ENCODE peak calls at places on chromosomes 2 and 18, in nine cellular contexts. One of them, this sample, is unnamed.

GRCh38 chr18:6994053-6994452 is 123.5 kb downstream of the LAMA1 start:
- DNase-seq in ELR: no peak
- DNase-seq in putamen: no peak
- DNase-seq in CD8-positive, alpha-beta T cell: no peak
- DNase-seq in mucosa of descending colon: no peak
- DNase-seq in choroid plexus epithelial cell: peak
- DNase-seq in activated CD4-positive, alpha-beta T cell treated with anti-CD3 and anti-CD28 coated beads, Interleukin-2, amount 50 U/mL, for 1 hour: no peak
- DNase-seq in midbrain: no peak
- DNase-seq in heart right ventricle: no peak
- DNase-seq in this sample: no peak

GRCh38 chr2:126650994-126651393 is 5.0 kb upstream of the GYPC start:
- DNase-seq in ELR: no peak
- DNase-seq in putamen: no peak
- DNase-seq in CD8-positive, alpha-beta T cell: no peak
- DNase-seq in mucosa of descending colon: no peak
- DNase-seq in choroid plexus epithelial cell: no peak
- DNase-seq in activated CD4-positive, alpha-beta T cell treated with anti-CD3 and anti-CD28 coated beads, Interleukin-2, amount 50 U/mL, for 1 hour: no peak
- DNase-seq in midbrain: no peak
- DNase-seq in heart right ventricle: peak
- DNase-seq in this sample: no peak

GRCh38 chr18:26765498-26765897 is 100.0 kb downstream of the AQP4 start:
- DNase-seq in ELR: no peak
- DNase-seq in putamen: no peak
- DNase-seq in CD8-positive, alpha-beta T cell: no peak
- DNase-seq in mucosa of descending colon: no peak
- DNase-seq in choroid plexus epithelial cell: no peak
- DNase-seq in activated CD4-positive, alpha-beta T cell treated with anti-CD3 and anti-CD28 coated beads, Interleukin-2, amount 50 U/mL, for 1 hour: no peak
- DNase-seq in midbrain: no peak
- DNase-seq in heart right ventricle: no peak
- DNase-seq in this sample: no peak

GRCh38 chr2:112001942-112002341 is 53.1 kb upstream of the TMEM87B start:
- DNase-seq in ELR: no peak
- DNase-seq in putamen: no peak
- DNase-seq in CD8-positive, alpha-beta T cell: no peak
- DNase-seq in mucosa of descending colon: no peak
- DNase-seq in choroid plexus epithelial cell: no peak
- DNase-seq in activated CD4-positive, alpha-beta T cell treated with anti-CD3 and anti-CD28 coated beads, Interleukin-2, amount 50 U/mL, for 1 hour: no peak
- DNase-seq in midbrain: no peak
- DNase-seq in heart right ventricle: no peak
- DNase-seq in this sample: no peak

GRCh38 chr2:157182834-157183396 is 74.6 kb upstream of the GALNT5 start:
- DNase-seq in ELR: peak
- DNase-seq in putamen: no peak
- DNase-seq in CD8-positive, alpha-beta T cell: no peak
- DNase-seq in mucosa of descending colon: no peak
- DNase-seq in choroid plexus epithelial cell: peak
- DNase-seq in activated CD4-positive, alpha-beta T cell treated with anti-CD3 and anti-CD28 coated beads, Interleukin-2, amount 50 U/mL, for 1 hour: no peak
- DNase-seq in midbrain: no peak
- DNase-seq in heart right ventricle: no peak
- DNase-seq in this sample: no peak

GRCh38 chr2:226524381-226524843 is 275.2 kb downstream of the IRS1 start:
- DNase-seq in ELR: peak
- DNase-seq in putamen: no peak
- DNase-seq in CD8-positive, alpha-beta T cell: no peak
- DNase-seq in mucosa of descending colon: no peak
- DNase-seq in choroid plexus epithelial cell: peak
- DNase-seq in activated CD4-positive, alpha-beta T cell treated with anti-CD3 and anti-CD28 coated beads, Interleukin-2, amount 50 U/mL, for 1 hour: no peak
- DNase-seq in midbrain: no peak
- DNase-seq in heart right ventricle: no peak
- DNase-seq in this sample: no peak

GRCh38 chr2:57278451-57278850 is 768.2 kb upstream of the VRK2 start:
- DNase-seq in ELR: peak
- DNase-seq in putamen: no peak
- DNase-seq in CD8-positive, alpha-beta T cell: no peak
- DNase-seq in mucosa of descending colon: no peak
- DNase-seq in choroid plexus epithelial cell: no peak
- DNase-seq in activated CD4-positive, alpha-beta T cell treated with anti-CD3 and anti-CD28 coated beads, Interleukin-2, amount 50 U/mL, for 1 hour: no peak
- DNase-seq in midbrain: no peak
- DNase-seq in heart right ventricle: no peak
- DNase-seq in this sample: no peak

GRCh38 chr2:20454036-20454981 is 7.4 kb downstream of the RHOB start:
- DNase-seq in ELR: no peak
- DNase-seq in putamen: no peak
- DNase-seq in CD8-positive, alpha-beta T cell: no peak
- DNase-seq in mucosa of descending colon: no peak
- DNase-seq in choroid plexus epithelial cell: no peak
- DNase-seq in activated CD4-positive, alpha-beta T cell treated with anti-CD3 and anti-CD28 coated beads, Interleukin-2, amount 50 U/mL, for 1 hour: no peak
- DNase-seq in midbrain: no peak
- DNase-seq in heart right ventricle: no peak
- DNase-seq in this sample: no peak

GRCh38 chr2:12547771-12548170 is 169.0 kb upstream of the TRIB2 start:
- DNase-seq in ELR: no peak
- DNase-seq in putamen: no peak
- DNase-seq in CD8-positive, alpha-beta T cell: no peak
- DNase-seq in mucosa of descending colon: no peak
- DNase-seq in choroid plexus epithelial cell: no peak
- DNase-seq in activated CD4-positive, alpha-beta T cell treated with anti-CD3 and anti-CD28 coated beads, Interleukin-2, amount 50 U/mL, for 1 hour: no peak
- DNase-seq in midbrain: no peak
- DNase-seq in heart right ventricle: no peak
- DNase-seq in this sample: no peak

GRCh38 chr18:51077217-51077616 is 47.2 kb downstream of the SMAD4 start:
- DNase-seq in ELR: peak
- DNase-seq in putamen: no peak
- DNase-seq in CD8-positive, alpha-beta T cell: no peak
- DNase-seq in mucosa of descending colon: no peak
- DNase-seq in choroid plexus epithelial cell: peak
- DNase-seq in activated CD4-positive, alpha-beta T cell treated with anti-CD3 and anti-CD28 coated beads, Interleukin-2, amount 50 U/mL, for 1 hour: no peak
- DNase-seq in midbrain: no peak
- DNase-seq in heart right ventricle: no peak
- DNase-seq in this sample: no peak

GRCh38 chr2:210768329-210768910 is 212.0 kb downstream of the CPS1 start:
- DNase-seq in ELR: no peak
- DNase-seq in putamen: peak
- DNase-seq in CD8-positive, alpha-beta T cell: no peak
- DNase-seq in mucosa of descending colon: no peak
- DNase-seq in choroid plexus epithelial cell: no peak
- DNase-seq in activated CD4-positive, alpha-beta T cell treated with anti-CD3 and anti-CD28 coated beads, Interleukin-2, amount 50 U/mL, for 1 hour: no peak
- DNase-seq in midbrain: no peak
- DNase-seq in heart right ventricle: no peak
- DNase-seq in this sample: no peak

GRCh38 chr18:12021596-12021995 is 40.3 kb downstream of the IMPA2 start:
- DNase-seq in ELR: no peak
- DNase-seq in putamen: no peak
- DNase-seq in CD8-positive, alpha-beta T cell: no peak
- DNase-seq in mucosa of descending colon: no peak
- DNase-seq in choroid plexus epithelial cell: no peak
- DNase-seq in activated CD4-positive, alpha-beta T cell treated with anti-CD3 and anti-CD28 coated beads, Interleukin-2, amount 50 U/mL, for 1 hour: no peak
- DNase-seq in midbrain: no peak
- DNase-seq in heart right ventricle: no peak
- DNase-seq in this sample: no peak

GRCh38 chr2:100563407-100564247 is 834 bp downstream of the PDCL3 start:
- DNase-seq in ELR: peak
- DNase-seq in putamen: no peak
- DNase-seq in CD8-positive, alpha-beta T cell: no peak
- DNase-seq in mucosa of descending colon: peak
- DNase-seq in choroid plexus epithelial cell: no peak
- DNase-seq in activated CD4-positive, alpha-beta T cell treated with anti-CD3 and anti-CD28 coated beads, Interleukin-2, amount 50 U/mL, for 1 hour: no peak
- DNase-seq in midbrain: peak
- DNase-seq in heart right ventricle: no peak
- DNase-seq in this sample: no peak

GRCh38 chr18:63399300-63399699 is 23.0 kb downstream of the VPS4B start:
- DNase-seq in ELR: no peak
- DNase-seq in putamen: no peak
- DNase-seq in CD8-positive, alpha-beta T cell: no peak
- DNase-seq in mucosa of descending colon: no peak
- DNase-seq in choroid plexus epithelial cell: no peak
- DNase-seq in activated CD4-positive, alpha-beta T cell treated with anti-CD3 and anti-CD28 coated beads, Interleukin-2, amount 50 U/mL, for 1 hour: no peak
- DNase-seq in midbrain: no peak
- DNase-seq in heart right ventricle: no peak
- DNase-seq in this sample: no peak

GRCh38 chr18:62999392-62999791 is 284.1 kb downstream of the PHLPP1 start:
- DNase-seq in ELR: no peak
- DNase-seq in putamen: peak
- DNase-seq in CD8-positive, alpha-beta T cell: no peak
- DNase-seq in mucosa of descending colon: peak
- DNase-seq in choroid plexus epithelial cell: peak
- DNase-seq in activated CD4-positive, alpha-beta T cell treated with anti-CD3 and anti-CD28 coated beads, Interleukin-2, amount 50 U/mL, for 1 hour: no peak
- DNase-seq in midbrain: peak
- DNase-seq in heart right ventricle: peak
- DNase-seq in this sample: peak

GRCh38 chr2:69517410-69517809 is 80.2 kb upstream of the NFU1 start:
- DNase-seq in ELR: no peak
- DNase-seq in putamen: no peak
- DNase-seq in CD8-positive, alpha-beta T cell: no peak
- DNase-seq in mucosa of descending colon: no peak
- DNase-seq in choroid plexus epithelial cell: peak
- DNase-seq in activated CD4-positive, alpha-beta T cell treated with anti-CD3 and anti-CD28 coated beads, Interleukin-2, amount 50 U/mL, for 1 hour: no peak
- DNase-seq in midbrain: no peak
- DNase-seq in heart right ventricle: no peak
- DNase-seq in this sample: no peak

GRCh38 chr2:239589270-239589825 is 188.5 kb upstream of the HDAC4 start:
- DNase-seq in ELR: no peak
- DNase-seq in putamen: no peak
- DNase-seq in CD8-positive, alpha-beta T cell: no peak
- DNase-seq in mucosa of descending colon: peak
- DNase-seq in choroid plexus epithelial cell: no peak
- DNase-seq in activated CD4-positive, alpha-beta T cell treated with anti-CD3 and anti-CD28 coated beads, Interleukin-2, amount 50 U/mL, for 1 hour: no peak
- DNase-seq in midbrain: no peak
- DNase-seq in heart right ventricle: no peak
- DNase-seq in this sample: no peak

GRCh38 chr18:3985664-3986063 is 469.4 kb downstream of the DLGAP1 start:
- DNase-seq in ELR: peak
- DNase-seq in putamen: no peak
- DNase-seq in CD8-positive, alpha-beta T cell: no peak
- DNase-seq in mucosa of descending colon: no peak
- DNase-seq in choroid plexus epithelial cell: peak
- DNase-seq in activated CD4-positive, alpha-beta T cell treated with anti-CD3 and anti-CD28 coated beads, Interleukin-2, amount 50 U/mL, for 1 hour: no peak
- DNase-seq in midbrain: no peak
- DNase-seq in heart right ventricle: no peak
- DNase-seq in this sample: no peak

GRCh38 chr2:235883675-235884074 is 284.5 kb downstream of the GBX2 start:
- DNase-seq in ELR: no peak
- DNase-seq in putamen: no peak
- DNase-seq in CD8-positive, alpha-beta T cell: no peak
- DNase-seq in mucosa of descending colon: no peak
- DNase-seq in choroid plexus epithelial cell: no peak
- DNase-seq in activated CD4-positive, alpha-beta T cell treated with anti-CD3 and anti-CD28 coated beads, Interleukin-2, amount 50 U/mL, for 1 hour: no peak
- DNase-seq in midbrain: no peak
- DNase-seq in heart right ventricle: no peak
- DNase-seq in this sample: no peak

GRCh38 chr2:216660496-216660895 is 27.3 kb downstream of the IGFBP2 start:
- DNase-seq in ELR: no peak
- DNase-seq in putamen: no peak
- DNase-seq in CD8-positive, alpha-beta T cell: no peak
- DNase-seq in mucosa of descending colon: no peak
- DNase-seq in choroid plexus epithelial cell: no peak
- DNase-seq in activated CD4-positive, alpha-beta T cell treated with anti-CD3 and anti-CD28 coated beads, Interleukin-2, amount 50 U/mL, for 1 hour: no peak
- DNase-seq in midbrain: no peak
- DNase-seq in heart right ventricle: no peak
- DNase-seq in this sample: no peak

GRCh38 chr2:28544915-28545589 is 49.2 kb downstream of the PLB1 start:
- DNase-seq in ELR: peak
- DNase-seq in putamen: no peak
- DNase-seq in CD8-positive, alpha-beta T cell: no peak
- DNase-seq in mucosa of descending colon: peak
- DNase-seq in choroid plexus epithelial cell: no peak
- DNase-seq in activated CD4-positive, alpha-beta T cell treated with anti-CD3 and anti-CD28 coated beads, Interleukin-2, amount 50 U/mL, for 1 hour: no peak
- DNase-seq in midbrain: no peak
- DNase-seq in heart right ventricle: no peak
- DNase-seq in this sample: no peak

GRCh38 chr2:102359527-102359926 is 3.9 kb downstream of the IL18R1 start:
- DNase-seq in ELR: no peak
- DNase-seq in putamen: no peak
- DNase-seq in CD8-positive, alpha-beta T cell: no peak
- DNase-seq in mucosa of descending colon: no peak
- DNase-seq in choroid plexus epithelial cell: peak
- DNase-seq in activated CD4-positive, alpha-beta T cell treated with anti-CD3 and anti-CD28 coated beads, Interleukin-2, amount 50 U/mL, for 1 hour: no peak
- DNase-seq in midbrain: no peak
- DNase-seq in heart right ventricle: no peak
- DNase-seq in this sample: no peak

GRCh38 chr2:8796878-8797550 is 40.4 kb downstream of the KIDINS220 start:
- DNase-seq in ELR: no peak
- DNase-seq in putamen: no peak
- DNase-seq in CD8-positive, alpha-beta T cell: no peak
- DNase-seq in mucosa of descending colon: no peak
- DNase-seq in choroid plexus epithelial cell: no peak
- DNase-seq in activated CD4-positive, alpha-beta T cell treated with anti-CD3 and anti-CD28 coated beads, Interleukin-2, amount 50 U/mL, for 1 hour: no peak
- DNase-seq in midbrain: no peak
- DNase-seq in heart right ventricle: no peak
- DNase-seq in this sample: no peak

GRCh38 chr2:16615687-16616615 is 49.7 kb downstream of the CYRIA start:
- DNase-seq in ELR: no peak
- DNase-seq in putamen: peak
- DNase-seq in CD8-positive, alpha-beta T cell: no peak
- DNase-seq in mucosa of descending colon: no peak
- DNase-seq in choroid plexus epithelial cell: no peak
- DNase-seq in activated CD4-positive, alpha-beta T cell treated with anti-CD3 and anti-CD28 coated beads, Interleukin-2, amount 50 U/mL, for 1 hour: no peak
- DNase-seq in midbrain: peak
- DNase-seq in heart right ventricle: peak
- DNase-seq in this sample: peak

GRCh38 chr2:39099820-39100728 is 20.8 kb downstream of the SOS1 start:
- DNase-seq in ELR: peak
- DNase-seq in putamen: no peak
- DNase-seq in CD8-positive, alpha-beta T cell: no peak
- DNase-seq in mucosa of descending colon: no peak
- DNase-seq in choroid plexus epithelial cell: peak
- DNase-seq in activated CD4-positive, alpha-beta T cell treated with anti-CD3 and anti-CD28 coated beads, Interleukin-2, amount 50 U/mL, for 1 hour: no peak
- DNase-seq in midbrain: no peak
- DNase-seq in heart right ventricle: no peak
- DNase-seq in this sample: no peak